ENCODE peak calls at places on chromosome 13, in eight cellular contexts. One of them, this sample, is unnamed.

GRCh38 chr13:98454389-98454881 is 122.5 kb downstream of the STK24 start:
- DNase-seq in HepG2: peak; percentile 41
- DNase-seq in endothelial cell of umbilical vein: peak; percentile 44
- DNase-seq in SK-N-SH: no peak
- DNase-seq in HCT116: no peak
- DNase-seq in K562: no peak
- DNase-seq in H1: no peak
- DNase-seq in GM12878: no peak
- DNase-seq in this sample: no peak

GRCh38 chr13:95480131-95480545 is 72.4 kb upstream of the CLDN10 start:
- DNase-seq in HepG2: no peak
- DNase-seq in endothelial cell of umbilical vein: peak; percentile 65
- DNase-seq in SK-N-SH: no peak
- DNase-seq in HCT116: no peak
- DNase-seq in K562: no peak
- DNase-seq in H1: no peak
- DNase-seq in GM12878: peak; percentile 71
- DNase-seq in this sample: no peak

GRCh38 chr13:111203742-111204386 is 88.8 kb downstream of the ARHGEF7 start:
- DNase-seq in HepG2: no peak
- DNase-seq in endothelial cell of umbilical vein: peak; percentile 38
- DNase-seq in SK-N-SH: no peak
- DNase-seq in HCT116: no peak
- DNase-seq in K562: no peak
- DNase-seq in H1: no peak
- DNase-seq in GM12878: no peak
- DNase-seq in this sample: no peak

GRCh38 chr13:30581582-30581981 is 36.1 kb upstream of the USPL1 start:
- DNase-seq in HepG2: peak; percentile 8
- DNase-seq in endothelial cell of umbilical vein: peak; percentile 32
- DNase-seq in SK-N-SH: no peak
- DNase-seq in HCT116: peak; percentile 29
- DNase-seq in K562: peak; percentile 25
- DNase-seq in H1: no peak
- DNase-seq in GM12878: no peak
- DNase-seq in this sample: no peak

GRCh38 chr13:110812111-110812868 is 98.8 kb downstream of the ING1 start:
- DNase-seq in HepG2: no peak
- DNase-seq in endothelial cell of umbilical vein: peak; percentile 15
- DNase-seq in SK-N-SH: no peak
- DNase-seq in HCT116: no peak
- DNase-seq in K562: no peak
- DNase-seq in H1: no peak
- DNase-seq in GM12878: no peak
- DNase-seq in this sample: no peak

GRCh38 chr13:79880820-79881219 is 399.9 kb downstream of the NDFIP2 start:
- DNase-seq in HepG2: no peak
- DNase-seq in endothelial cell of umbilical vein: no peak
- DNase-seq in SK-N-SH: no peak
- DNase-seq in HCT116: no peak
- DNase-seq in K562: no peak
- DNase-seq in H1: no peak
- DNase-seq in GM12878: no peak
- DNase-seq in this sample: no peak

GRCh38 chr13:18739310-18739709 is 442.3 kb downstream of the TUBA3C start:
- DNase-seq in HepG2: no peak
- DNase-seq in endothelial cell of umbilical vein: no peak
- DNase-seq in SK-N-SH: no peak
- DNase-seq in HCT116: no peak
- DNase-seq in K562: peak; percentile 5
- DNase-seq in H1: no peak
- DNase-seq in GM12878: no peak
- DNase-seq in this sample: no peak

GRCh38 chr13:23993439-23993980 is 96.2 kb upstream of the C1QTNF9B start:
- DNase-seq in HepG2: no peak
- DNase-seq in endothelial cell of umbilical vein: no peak
- DNase-seq in SK-N-SH: no peak
- DNase-seq in HCT116: no peak
- DNase-seq in K562: no peak
- DNase-seq in H1: no peak
- DNase-seq in GM12878: peak; percentile 7
- DNase-seq in this sample: no peak

GRCh38 chr13:94999871-95000270 is 287.5 kb upstream of the SOX21 start:
- DNase-seq in HepG2: no peak
- DNase-seq in endothelial cell of umbilical vein: peak; percentile 62
- DNase-seq in SK-N-SH: no peak
- DNase-seq in HCT116: no peak
- DNase-seq in K562: no peak
- DNase-seq in H1: no peak
- DNase-seq in GM12878: no peak
- DNase-seq in this sample: no peak

GRCh38 chr13:34608326-34608725 is 333.7 kb upstream of the NBEA start:
- DNase-seq in HepG2: no peak
- DNase-seq in endothelial cell of umbilical vein: no peak
- DNase-seq in SK-N-SH: no peak
- DNase-seq in HCT116: no peak
- DNase-seq in K562: no peak
- DNase-seq in H1: no peak
- DNase-seq in GM12878: no peak
- DNase-seq in this sample: no peak

GRCh38 chr13:111241006-111241755 is 79.3 kb upstream of the TEX29 start:
- DNase-seq in HepG2: no peak
- DNase-seq in endothelial cell of umbilical vein: no peak
- DNase-seq in SK-N-SH: no peak
- DNase-seq in HCT116: no peak
- DNase-seq in K562: no peak
- DNase-seq in H1: no peak
- DNase-seq in GM12878: no peak
- DNase-seq in this sample: no peak

GRCh38 chr13:94825507-94825906 is 113.2 kb upstream of the SOX21 start:
- DNase-seq in HepG2: no peak
- DNase-seq in endothelial cell of umbilical vein: no peak
- DNase-seq in SK-N-SH: peak; percentile 7
- DNase-seq in HCT116: no peak
- DNase-seq in K562: no peak
- DNase-seq in H1: peak; percentile 86
- DNase-seq in GM12878: no peak
- DNase-seq in this sample: peak; percentile 22

GRCh38 chr13:65555973-65556372 is 1674.2 kb downstream of the PCDH9 start:
- DNase-seq in HepG2: no peak
- DNase-seq in endothelial cell of umbilical vein: no peak
- DNase-seq in SK-N-SH: peak; percentile 52
- DNase-seq in HCT116: no peak
- DNase-seq in K562: no peak
- DNase-seq in H1: no peak
- DNase-seq in GM12878: no peak
- DNase-seq in this sample: no peak

GRCh38 chr13:41179593-41180250 is 14.6 kb downstream of the KBTBD7 start:
- DNase-seq in HepG2: no peak
- DNase-seq in endothelial cell of umbilical vein: no peak
- DNase-seq in SK-N-SH: no peak
- DNase-seq in HCT116: no peak
- DNase-seq in K562: peak; percentile 17
- DNase-seq in H1: no peak
- DNase-seq in GM12878: no peak
- DNase-seq in this sample: no peak

GRCh38 chr13:26561636-26562537 is 4.4 kb downstream of the WASF3 start:
- DNase-seq in HepG2: peak; percentile 35
- DNase-seq in endothelial cell of umbilical vein: peak; percentile 64
- DNase-seq in SK-N-SH: peak; percentile 51
- DNase-seq in HCT116: no peak
- DNase-seq in K562: no peak
- DNase-seq in H1: no peak
- DNase-seq in GM12878: no peak
- DNase-seq in this sample: no peak

GRCh38 chr13:109156181-109156935 is 526.9 kb downstream of the MYO16 start:
- DNase-seq in HepG2: no peak
- DNase-seq in endothelial cell of umbilical vein: peak; percentile 91
- DNase-seq in SK-N-SH: no peak
- DNase-seq in HCT116: no peak
- DNase-seq in K562: no peak
- DNase-seq in H1: no peak
- DNase-seq in GM12878: no peak
- DNase-seq in this sample: no peak
- H3K9ac ChIP-seq in HepG2: no peak overlapping the region
- H3K9ac ChIP-seq in endothelial cell of umbilical vein: peak overlapping the region; percentile 95
- H3K9ac ChIP-seq in SK-N-SH: peak overlapping the region; percentile 71
- H3K9ac ChIP-seq in HCT116: peak overlapping the region; percentile 69
- H3K9ac ChIP-seq in K562: no peak overlapping the region
- H3K9ac ChIP-seq in H1: no peak overlapping the region
- H3K9ac ChIP-seq in GM12878: no peak overlapping the region
- H3K9ac ChIP-seq in this sample: peak overlapping the region; percentile 49

GRCh38 chr13:33366469-33367062 is 81.0 kb upstream of the STARD13 start:
- DNase-seq in HepG2: peak; percentile 66
- DNase-seq in endothelial cell of umbilical vein: no peak
- DNase-seq in SK-N-SH: no peak
- DNase-seq in HCT116: no peak
- DNase-seq in K562: no peak
- DNase-seq in H1: no peak
- DNase-seq in GM12878: no peak
- DNase-seq in this sample: no peak

GRCh38 chr13:33364192-33364591 is 78.6 kb upstream of the STARD13 start:
- DNase-seq in HepG2: no peak
- DNase-seq in endothelial cell of umbilical vein: no peak
- DNase-seq in SK-N-SH: no peak
- DNase-seq in HCT116: no peak
- DNase-seq in K562: no peak
- DNase-seq in H1: no peak
- DNase-seq in GM12878: no peak
- DNase-seq in this sample: no peak

GRCh38 chr13:33367186-33367895 is 81.8 kb upstream of the STARD13 start:
- DNase-seq in HepG2: no peak
- DNase-seq in endothelial cell of umbilical vein: no peak
- DNase-seq in SK-N-SH: peak; percentile 57
- DNase-seq in HCT116: no peak
- DNase-seq in K562: no peak
- DNase-seq in H1: no peak
- DNase-seq in GM12878: no peak
- DNase-seq in this sample: no peak

GRCh38 chr13:33369073-33369472 is 83.5 kb upstream of the STARD13 start:
- DNase-seq in HepG2: no peak
- DNase-seq in endothelial cell of umbilical vein: no peak
- DNase-seq in SK-N-SH: no peak
- DNase-seq in HCT116: no peak
- DNase-seq in K562: no peak
- DNase-seq in H1: no peak
- DNase-seq in GM12878: no peak
- DNase-seq in this sample: no peak

DNA sequence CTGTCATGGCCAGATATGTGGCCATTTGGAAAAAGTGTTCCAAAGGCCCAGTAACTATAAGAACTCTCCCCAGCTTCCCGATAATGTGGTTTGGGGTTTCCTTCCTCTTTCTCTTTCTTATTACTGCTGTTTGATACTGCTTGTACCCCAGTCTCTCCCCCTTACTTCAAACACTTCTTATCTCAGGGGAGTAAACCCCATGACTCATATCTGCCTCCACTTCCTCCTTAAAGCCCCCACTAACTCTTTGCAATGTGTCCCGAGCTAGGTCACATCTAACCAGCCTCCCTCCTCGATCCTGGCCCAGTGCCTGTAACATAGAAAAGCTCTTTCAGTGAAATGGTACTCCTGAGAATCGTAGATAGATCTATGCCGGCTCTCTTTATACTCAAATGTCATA is 82.4 kb upstream of the STARD13 start:
- DNase-seq in HepG2: no peak
- DNase-seq in endothelial cell of umbilical vein: peak; percentile 15
- DNase-seq in SK-N-SH: no peak
- DNase-seq in HCT116: no peak
- DNase-seq in K562: peak; percentile 45
- DNase-seq in H1: no peak
- DNase-seq in GM12878: peak; percentile 23
- DNase-seq in this sample: no peak
- H3K27ac ChIP-seq in HepG2: no peak overlapping the region
- H3K27ac ChIP-seq in endothelial cell of umbilical vein: no peak overlapping the region
- H3K27ac ChIP-seq in SK-N-SH: no peak overlapping the region
- H3K27ac ChIP-seq in HCT116: no peak overlapping the region
- H3K27ac ChIP-seq in K562: no peak overlapping the region
- H3K27ac ChIP-seq in H1: no peak overlapping the region
- H3K27ac ChIP-seq in GM12878: no peak overlapping the region
- H3K27ac ChIP-seq in this sample: no peak overlapping the region

GRCh38 chr13:100542546-100543156 is 45.9 kb downstream of the GGACT start:
- DNase-seq in HepG2: peak; percentile 35
- DNase-seq in endothelial cell of umbilical vein: peak; percentile 52
- DNase-seq in SK-N-SH: no peak
- DNase-seq in HCT116: no peak
- DNase-seq in K562: peak; percentile 14
- DNase-seq in H1: no peak
- DNase-seq in GM12878: peak; percentile 43
- DNase-seq in this sample: no peak
- TF ChIP-seq POLR2AphosphoS5 in HepG2: no peak
- TF ChIP-seq POLR2AphosphoS5 in endothelial cell of umbilical vein: no peak
- TF ChIP-seq POLR2AphosphoS5 in SK-N-SH: no peak
- TF ChIP-seq POLR2AphosphoS5 in HCT116: no peak
- TF ChIP-seq POLR2AphosphoS5 in K562: no peak
- TF ChIP-seq POLR2AphosphoS5 in H1: no peak
- TF ChIP-seq POLR2AphosphoS5 in GM12878: no peak
- TF ChIP-seq POLR2AphosphoS5 in this sample: no peak

GRCh38 chr13:44651209-44651608 is 75.1 kb upstream of the TSC22D1 start:
- DNase-seq in HepG2: no peak
- DNase-seq in endothelial cell of umbilical vein: no peak
- DNase-seq in SK-N-SH: no peak
- DNase-seq in HCT116: no peak
- DNase-seq in K562: no peak
- DNase-seq in H1: no peak
- DNase-seq in GM12878: no peak
- DNase-seq in this sample: no peak

GRCh38 chr13:44652223-44652622 is 76.1 kb upstream of the TSC22D1 start:
- DNase-seq in HepG2: no peak
- DNase-seq in endothelial cell of umbilical vein: no peak
- DNase-seq in SK-N-SH: no peak
- DNase-seq in HCT116: no peak
- DNase-seq in K562: no peak
- DNase-seq in H1: no peak
- DNase-seq in GM12878: no peak
- DNase-seq in this sample: no peak

GRCh38 chr13:44653261-44653660 is 77.1 kb upstream of the TSC22D1 start:
- DNase-seq in HepG2: no peak
- DNase-seq in endothelial cell of umbilical vein: no peak
- DNase-seq in SK-N-SH: no peak
- DNase-seq in HCT116: no peak
- DNase-seq in K562: no peak
- DNase-seq in H1: no peak
- DNase-seq in GM12878: no peak
- DNase-seq in this sample: no peak

GRCh38 chr13:44649834-44650233 is 73.7 kb upstream of the TSC22D1 start:
- DNase-seq in HepG2: no peak
- DNase-seq in endothelial cell of umbilical vein: no peak
- DNase-seq in SK-N-SH: no peak
- DNase-seq in HCT116: no peak
- DNase-seq in K562: no peak
- DNase-seq in H1: no peak
- DNase-seq in GM12878: no peak
- DNase-seq in this sample: no peak

DNA sequence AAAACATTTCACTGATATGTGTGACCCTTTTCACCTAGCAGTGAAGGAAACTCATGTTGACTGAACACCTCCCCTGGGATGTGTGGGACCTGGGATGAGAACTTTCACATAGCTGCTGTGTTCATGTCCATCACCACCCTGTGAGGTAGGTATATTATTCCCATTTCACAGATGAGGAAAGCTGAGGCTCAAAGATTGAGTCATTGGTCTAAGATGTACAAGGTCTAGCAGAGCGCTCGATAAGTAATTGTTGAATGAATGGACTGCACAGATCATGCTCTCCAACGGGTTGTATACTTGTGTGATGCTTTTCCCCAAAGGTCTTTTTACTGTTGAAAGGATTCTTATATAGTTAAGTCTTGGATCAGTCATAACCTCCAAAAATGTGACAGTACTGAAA is 75.6 kb upstream of the TSC22D1 start:
- DNase-seq in HepG2: no peak
- DNase-seq in endothelial cell of umbilical vein: no peak
- DNase-seq in SK-N-SH: no peak
- DNase-seq in HCT116: no peak
- DNase-seq in K562: no peak
- DNase-seq in H1: no peak
- DNase-seq in GM12878: no peak
- DNase-seq in this sample: no peak
- H3K9ac ChIP-seq in HepG2: no peak overlapping the region
- H3K9ac ChIP-seq in endothelial cell of umbilical vein: no peak overlapping the region
- H3K9ac ChIP-seq in SK-N-SH: no peak overlapping the region
- H3K9ac ChIP-seq in HCT116: no peak overlapping the region
- H3K9ac ChIP-seq in K562: no peak overlapping the region
- H3K9ac ChIP-seq in H1: no peak overlapping the region
- H3K9ac ChIP-seq in GM12878: no peak overlapping the region
- H3K9ac ChIP-seq in this sample: no peak overlapping the region